ENCODE peak calls at places on chromosomes 1 and 21, in four cellular contexts. T is AG09319; K is CD4-positive, alpha-beta T cell; V is right atrium auricular region. P is an unnamed sample.

GRCh38 chr21:32457360-32457840 is 44.9 kb downstream of the EVA1C start:
- DNase-seq in V (no peak), K (no peak), T (no peak), P (no peak)

GRCh38 chr1:212595787-212596714 is 12.5 kb upstream of the ATF3 start:
- DNase-seq in V (no peak), T (peak), K (no peak), P (peak)

GRCh38 chr1:164709108-164709507 is 150.1 kb downstream of the PBX1 start:
- DNase-seq in T (no peak), V (no peak), K (no peak), P (no peak)

GRCh38 chr1:208213786-208214185 is 30.4 kb downstream of the PLXNA2 start:
- DNase-seq in V (no peak), T (no peak), K (no peak), P (no peak)

GRCh38 chr21:31310750-31311149 is 33.3 kb downstream of the TIAM1 start:
- DNase-seq in K (no peak), T (no peak), V (no peak), P (no peak)

GRCh38 chr1:39129514-39129913 is 75.0 kb upstream of the MACF1 start:
- DNase-seq in K (no peak), T (no peak), V (no peak), P (no peak)

GRCh38 chr1:102120910-102121309 is 124.2 kb upstream of the OLFM3 start:
- DNase-seq in T (no peak), K (no peak), V (no peak), P (no peak)

GRCh38 chr1:13829152-13829769 is 129.3 kb downstream of the PRDM2 start:
- DNase-seq in T (no peak), V (peak), K (no peak), P (peak)

GRCh38 chr1:63792152-63792551 is 18.3 kb downstream of the ROR1 start:
- DNase-seq in V (no peak), T (no peak), K (no peak), P (no peak)

GRCh38 chr1:162383091-162383490 is 1.6 kb downstream of the C1orf226 start:
- DNase-seq in K (no peak), V (no peak), T (no peak), P (no peak)

GRCh38 chr1:1922782-1923680 is 4.0 kb upstream of the TMEM52 start:
- DNase-seq in T (no peak), K (no peak), V (no peak), P (peak)

GRCh38 chr1:156073110-156073693 is 9.1 kb downstream of the MEX3A start:
- DNase-seq in T (no peak), K (no peak), V (no peak), P (no peak)

GRCh38 chr1:33097137-33097611 is 16.2 kb downstream of the AZIN2 start:
- DNase-seq in T (no peak), K (no peak), V (no peak), P (no peak)

GRCh38 chr1:117003253-117003875 is 1.8 kb downstream of the CD101 start:
- DNase-seq in T (no peak), K (no peak), V (no peak), P (no peak)

GRCh38 chr1:56548566-56548965 is 30.8 kb downstream of the PLPP3 start:
- DNase-seq in T (no peak), K (no peak), V (no peak), P (no peak)

GRCh38 chr1:199302554-199302953 is 663.7 kb downstream of the PTPRC start:
- DNase-seq in K (no peak), V (no peak), T (no peak), P (no peak)

GRCh38 chr1:20962576-20963258 is 175.6 kb upstream of the HP1BP3 start:
- DNase-seq in V (no peak), K (no peak), T (no peak), P (no peak)

GRCh38 chr1:11134352-11135266 is 34.9 kb upstream of the EXOSC10 start:
- DNase-seq in V (no peak), K (no peak), T (no peak), P (no peak)

GRCh38 chr1:54950361-54951163 is 29.9 kb upstream of the TMEM61 start:
- DNase-seq in V (peak), T (peak), K (peak), P (peak)

GRCh38 chr1:201169971-201170532 is 15.8 kb upstream of the TMEM9 start:
- DNase-seq in K (no peak), V (no peak), T (no peak), P (no peak)

GRCh38 chr1:201172999-201173610 is 17.5 kb upstream of the IGFN1 start:
- DNase-seq in T (no peak), V (no peak), K (no peak), P (no peak)

GRCh38 chr1:201172336-201172735 is 18.1 kb upstream of the TMEM9 start:
- DNase-seq in T (no peak), K (no peak), V (no peak), P (peak)

GRCh38 chr1:201170533-201171062 is 16.3 kb upstream of the TMEM9 start:
- DNase-seq in K (peak), V (peak), T (peak), P (peak)

DNA sequence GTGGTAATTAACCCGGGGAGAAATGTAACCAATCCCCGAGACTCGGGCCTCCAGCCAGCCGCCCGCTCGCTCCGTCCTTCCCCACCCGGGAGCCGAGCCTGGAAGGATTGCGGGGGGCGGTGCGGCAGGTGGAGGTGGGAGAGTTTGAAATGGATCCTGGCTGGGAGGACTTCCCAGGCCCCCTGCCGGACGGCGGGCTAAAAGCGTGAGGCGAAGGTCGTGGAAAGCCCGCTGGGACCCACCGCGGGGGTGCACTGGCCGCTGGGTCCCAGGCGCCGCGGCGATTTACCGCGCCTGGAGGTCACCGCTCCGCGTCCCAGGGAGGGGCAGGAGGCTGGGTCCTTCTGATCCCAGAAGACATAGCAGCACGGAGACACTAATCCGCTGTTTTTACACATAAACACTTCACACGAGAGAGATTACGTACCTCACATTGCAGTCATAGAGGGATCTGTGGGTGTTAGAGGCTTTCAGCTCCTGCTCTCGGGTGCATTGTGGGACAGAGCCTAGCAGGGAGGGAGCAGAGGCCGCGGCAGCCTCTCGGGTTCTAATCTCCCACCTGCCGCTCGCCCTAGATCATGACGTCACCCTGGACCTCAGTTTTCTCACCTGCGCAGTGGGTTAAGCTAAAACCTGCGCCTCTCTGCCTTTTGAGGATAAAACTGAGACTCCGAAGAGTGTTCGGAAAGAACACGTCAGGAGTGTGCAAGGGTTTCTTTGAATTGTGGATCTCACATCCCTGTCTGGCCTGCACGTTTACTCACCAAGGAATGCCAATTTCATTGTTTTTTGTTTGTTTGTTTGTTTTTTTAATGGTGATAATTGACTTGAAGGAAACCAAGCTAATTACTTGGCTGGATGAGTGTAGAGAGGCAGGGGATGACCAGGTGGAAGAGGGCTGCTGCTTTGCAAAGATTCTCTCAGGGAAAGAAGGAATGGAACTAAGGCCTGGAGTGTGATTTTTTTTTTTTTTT is 17.1 kb upstream of the TMEM9 start:
- DNase-seq in V (no peak), K (peak), T (no peak), P (peak)
- TF ChIP-seq CTCF in V (no peak), K (peak), T (peak), P (peak)

DNA sequence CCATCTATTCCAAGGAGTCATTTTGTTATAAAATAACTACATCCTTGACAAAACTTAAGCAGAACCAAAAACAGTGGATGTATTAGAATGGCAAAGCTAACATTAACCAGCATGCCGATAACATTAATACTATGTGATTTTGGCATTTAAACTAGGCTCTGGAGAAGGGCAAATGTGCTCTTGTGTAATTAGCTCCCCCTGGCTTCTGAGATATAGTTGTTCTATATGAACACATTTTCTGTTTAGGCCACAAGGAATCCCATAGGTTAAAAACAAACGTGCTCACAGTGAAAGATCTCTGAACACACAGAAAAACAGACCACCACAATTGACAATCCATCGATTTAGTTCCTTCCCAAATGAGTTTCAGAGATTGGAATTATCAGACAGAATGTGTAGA is 57.4 kb upstream of the TARS2 start:
- DNase-seq in T (no peak), K (no peak), V (no peak), P (no peak)
- TF ChIP-seq CTCF in T (no peak), K (peak), V (no peak), P (peak)

GRCh38 chr1:66366618-66367017 is 167.3 kb upstream of the SGIP1 start:
- DNase-seq in T (no peak), K (no peak), V (no peak), P (no peak)

GRCh38 chr1:66365628-66366027 is 168.3 kb upstream of the SGIP1 start:
- DNase-seq in K (no peak), V (no peak), T (no peak), P (no peak)

GRCh38 chr1:66367369-66367768 is 166.6 kb upstream of the SGIP1 start:
- DNase-seq in T (no peak), K (no peak), V (no peak), P (no peak)

GRCh38 chr1:66368261-66368660 is 165.7 kb upstream of the SGIP1 start:
- DNase-seq in K (no peak), T (no peak), V (no peak), P (no peak)

DNA sequence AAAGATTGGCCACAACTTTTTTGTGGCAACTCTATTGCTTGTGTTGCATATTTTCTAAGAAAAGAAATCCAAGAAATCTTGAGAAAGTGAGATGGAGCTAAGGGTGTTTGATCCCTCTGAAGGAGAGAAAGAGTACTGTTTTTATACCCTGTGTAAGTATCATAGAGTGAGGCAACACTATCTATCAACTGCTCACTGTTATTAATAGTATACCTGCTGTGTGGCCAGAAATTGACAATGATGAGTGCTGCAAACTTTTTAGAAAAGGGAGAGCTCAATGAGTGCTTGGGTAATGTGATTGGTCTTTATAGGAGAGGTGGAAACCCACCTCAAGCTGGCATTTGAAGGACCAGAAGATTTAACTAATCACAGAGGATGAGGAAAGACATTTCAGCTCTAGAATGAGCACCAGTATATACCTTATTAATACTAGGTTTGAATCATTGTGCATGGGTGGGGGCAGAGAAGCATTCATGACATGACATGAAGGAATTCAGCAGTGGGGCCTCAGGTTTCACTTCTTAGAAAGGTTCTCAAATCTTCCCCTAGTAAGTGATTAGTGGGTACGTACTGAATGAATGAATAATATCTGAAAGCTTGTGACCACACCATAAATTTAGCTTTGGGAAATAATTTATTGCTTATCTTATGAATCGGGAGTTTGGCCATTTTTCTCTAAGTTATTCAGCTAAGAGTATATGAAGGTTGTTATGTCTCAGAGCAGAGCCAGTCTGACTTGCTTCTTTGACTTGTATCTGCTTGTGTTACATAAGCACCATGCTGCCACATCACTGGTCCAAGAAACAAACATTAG is 169.2 kb upstream of the SGIP1 start:
- DNase-seq in K (no peak), T (no peak), V (no peak), P (no peak)
- TF ChIP-seq CTCF in K (no peak), T (no peak), V (no peak), P (no peak)

GRCh38 chr1:25198731-25199231 is 33.5 kb downstream of the SYF2 start:
- DNase-seq in T (no peak), V (no peak), K (no peak), P (no peak)
- TF ChIP-seq CTCF in T (no peak), V (no peak), K (no peak), P (peak)

GRCh38 chr1:87151500-87152421 is 176.9 kb upstream of the LMO4 start:
- DNase-seq in V (peak), K (peak), T (no peak), P (no peak)
- TF ChIP-seq CTCF in V (no peak), K (no peak), T (peak), P (no peak)

GRCh38 chr21:45100866-45101265 is 26.5 kb downstream of the ADARB1 start:
- DNase-seq in K (no peak), V (no peak), T (no peak), P (no peak)

GRCh38 chr21:45097827-45098387 is 23.5 kb downstream of the ADARB1 start:
- DNase-seq in K (no peak), T (no peak), V (no peak), P (no peak)

GRCh38 chr21:45096216-45096615 is 21.8 kb downstream of the ADARB1 start:
- DNase-seq in V (no peak), K (no peak), T (no peak), P (no peak)

GRCh38 chr21:45095505-45095904 is 21.1 kb downstream of the ADARB1 start:
- DNase-seq in T (no peak), V (no peak), K (no peak), P (no peak)

DNA sequence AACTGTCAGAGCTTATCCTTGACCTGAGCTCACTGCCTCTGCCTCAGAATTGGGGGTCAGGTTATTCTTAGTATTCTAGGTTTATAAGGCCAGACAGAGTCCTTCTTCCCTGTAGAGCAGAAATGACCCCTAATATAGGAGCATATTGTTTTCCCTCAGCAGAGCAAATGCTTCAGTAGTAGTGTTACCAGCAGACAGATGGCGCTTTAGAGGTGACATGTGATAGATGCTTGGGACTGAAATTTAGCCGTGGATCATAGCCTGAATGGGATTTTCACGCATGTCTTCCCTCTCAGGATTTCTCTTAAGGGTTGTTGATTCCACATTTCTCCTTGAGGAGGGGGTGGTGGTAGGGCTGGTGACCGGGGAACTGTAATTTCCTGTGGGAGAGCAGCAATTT is 24.5 kb downstream of the ADARB1 start:
- DNase-seq in K (no peak), T (no peak), V (no peak), P (no peak)
- TF ChIP-seq CTCF in K (no peak), T (peak), V (peak), P (peak)

DNA sequence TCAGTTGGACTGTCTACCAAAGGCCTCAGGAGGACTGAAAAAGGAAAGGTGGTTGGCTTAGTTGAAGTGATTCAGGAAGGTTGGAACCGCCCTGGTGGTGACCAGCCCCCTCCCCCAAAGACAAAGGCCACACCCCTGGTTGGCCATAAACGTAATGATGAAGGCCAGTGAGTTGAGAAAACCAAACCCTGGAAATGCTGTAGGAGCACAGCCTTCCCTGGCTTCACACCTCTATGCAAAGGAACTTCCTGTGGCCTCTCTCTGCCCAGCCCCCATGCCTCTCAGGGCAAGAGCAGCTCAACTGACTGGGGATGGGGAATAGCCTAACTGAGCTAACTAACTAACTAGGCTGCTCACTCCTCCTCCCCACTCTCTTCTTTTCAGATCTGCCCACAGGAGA is 90.4 kb downstream of the NPHP4 start:
- DNase-seq in K (no peak), V (no peak), T (no peak), P (no peak)
- TF ChIP-seq CTCF in K (no peak), V (no peak), T (no peak), P (no peak)

GRCh38 chr1:87928623-87929022 is 599.9 kb downstream of the LMO4 start:
- DNase-seq in K (no peak), V (no peak), T (no peak), P (no peak)

GRCh38 chr1:87926131-87926828 is 597.6 kb downstream of the LMO4 start:
- DNase-seq in T (no peak), K (no peak), V (no peak), P (no peak)

GRCh38 chr1:87927391-87928073 is 598.9 kb downstream of the LMO4 start:
- DNase-seq in V (no peak), T (no peak), K (no peak), P (no peak)

GRCh38 chr1:87918398-87918797 is 589.7 kb downstream of the LMO4 start:
- DNase-seq in K (no peak), T (no peak), V (no peak), P (no peak)

GRCh38 chr1:87922885-87923284 is 594.2 kb downstream of the LMO4 start:
- DNase-seq in K (no peak), V (no peak), T (no peak), P (no peak)
- TF ChIP-seq CTCF in K (no peak), V (no peak), T (no peak), P (no peak)

P was measured in Caco-2.